ENCODE peak calls at places on chromosomes 12 and 14, in six cellular contexts. O is IMR-90, R is mesenchymal stem cell, I is H9, G is neuronal stem cell, K is H1. L is an unnamed sample.

GRCh38 chr14:37591311-37591940 is 3.6 kb downstream of the FOXA1 start:
- DNase-seq in O (no peak), R (peak; percentile 25), I (peak; percentile 84), G (no peak), K (peak; percentile 89), L (no peak)

GRCh38 chr12:77031745-77032144 is 33.6 kb downstream of the E2F7 start:
- DNase-seq in O (peak; percentile 61), R (peak; percentile 17), I (no peak), G (no peak), K (no peak), L (peak; percentile 69)

GRCh38 chr12:52949413-52950331 is 754 bp downstream of the KRT18 start:
- DNase-seq in O (peak; percentile 95), R (peak; percentile 97), I (peak; percentile 85), G (no peak), K (peak; percentile 62), L (peak; percentile 53)

GRCh38 chr12:130775953-130776856 is 60.1 kb upstream of the RIMBP2 start:
- DNase-seq in O (peak; percentile 88), R (peak; percentile 88), I (peak; percentile 89), G (no peak), K (peak; percentile 71), L (peak; percentile 57)

GRCh38 chr14:74018029-74018703 is 922 bp downstream of the ENTPD5 start:
- DNase-seq in O (peak; percentile 64), R (peak; percentile 76), I (no peak), G (no peak), K (no peak), L (peak; percentile 74)

GRCh38 chr12:43066471-43066870 is 476.9 kb upstream of the PRICKLE1 start:
- DNase-seq in O (no peak), R (peak; percentile 1), I (no peak), G (peak; percentile 11), K (no peak), L (no peak)

GRCh38 chr14:74671789-74672188 is 41.1 kb downstream of the AREL1 start:
- DNase-seq in O (peak; percentile 79), R (peak; percentile 43), I (no peak), G (no peak), K (no peak), L (no peak)

GRCh38 chr12:2853626-2854025 is 3.2 kb downstream of the TEX52 start:
- DNase-seq in O (peak; percentile 74), R (peak; percentile 78), I (peak; percentile 96), G (peak; percentile 80), K (peak; percentile 98), L (peak; percentile 62)

GRCh38 chr14:23301969-23302289 is 730 bp downstream of the PPP1R3E start:
- DNase-seq in O (no peak), R (no peak), I (no peak), G (no peak), K (no peak), L (no peak)

GRCh38 chr12:67086116-67086515 is 183.0 kb upstream of the CAND1 start:
- DNase-seq in O (no peak), R (no peak), I (no peak), G (no peak), K (no peak), L (peak; percentile 74)

GRCh38 chr12:131283191-131283861 is 329.6 kb downstream of the ADGRD1 start:
- DNase-seq in O (no peak), R (no peak), I (no peak), G (no peak), K (no peak), L (no peak)

GRCh38 chr12:54030889-54031860 is 1.7 kb upstream of the HOXC5 start:
- DNase-seq in O (peak; percentile 19), R (peak; percentile 92), I (no peak), G (no peak), K (no peak), L (no peak)

DNA sequence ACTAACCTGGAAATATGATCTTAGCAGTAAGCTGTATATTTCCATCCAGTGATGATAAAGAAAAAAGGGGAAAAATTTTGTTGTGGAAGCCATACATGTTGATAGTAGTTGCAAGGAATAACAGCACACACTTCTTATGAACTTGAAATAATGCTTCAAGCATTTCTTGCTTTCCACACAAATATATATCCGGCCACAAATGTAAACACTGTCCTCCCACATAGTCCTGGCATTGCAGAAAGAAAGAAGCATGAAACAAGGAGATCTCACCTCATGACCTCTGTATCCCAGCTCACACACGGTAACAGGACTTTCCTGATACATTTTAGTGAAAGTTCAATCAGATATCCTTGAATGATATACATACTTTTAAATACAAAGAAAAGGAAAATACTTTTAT is 56.0 kb downstream of the LLPH start:
- DNase-seq in O (peak; percentile 79), R (peak; percentile 68), I (no peak), G (no peak), K (no peak), L (no peak)
- H3K14ac ChIP-seq in O (no peak overlapping the region), R (no peak overlapping the region), I (no peak overlapping the region), G (no peak overlapping the region), K (no peak overlapping the region), L (no peak overlapping the region)

DNA sequence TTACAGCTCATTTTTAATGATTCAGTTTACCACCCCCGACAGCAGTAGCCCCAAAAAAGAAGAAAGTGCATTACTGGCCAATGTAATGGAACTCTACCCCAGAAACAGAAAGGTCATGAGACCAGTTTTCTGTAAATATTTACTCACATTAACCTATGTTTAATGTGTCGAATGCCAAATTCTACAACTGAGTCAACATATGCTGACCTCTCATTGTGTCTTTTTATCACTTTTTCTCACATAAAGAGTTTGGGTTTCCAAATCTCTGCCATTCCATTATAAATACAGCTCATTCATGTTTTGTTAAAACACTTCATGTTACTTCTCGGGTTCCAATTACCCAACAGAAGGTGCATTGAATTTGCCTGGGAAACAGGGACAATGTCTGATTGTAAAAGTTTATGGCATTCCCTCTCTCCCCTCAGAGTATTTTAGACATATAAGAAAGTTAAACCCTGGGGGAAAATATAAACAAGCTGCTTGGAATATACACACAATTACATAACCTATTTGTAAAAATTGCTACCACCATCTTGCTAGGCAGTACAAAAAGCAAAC is 60.1 kb downstream of the BTG1 start:
- DNase-seq in O (no peak), R (no peak), I (no peak), G (no peak), K (no peak), L (no peak)
- H3K14ac ChIP-seq in O (no peak overlapping the region), R (no peak overlapping the region), I (no peak overlapping the region), G (no peak overlapping the region), K (no peak overlapping the region), L (no peak overlapping the region)

GRCh38 chr14:69661194-69661537 is 49.8 kb downstream of the SUSD6 start:
- DNase-seq in O (no peak), R (no peak), I (no peak), G (no peak), K (no peak), L (no peak)
- H3K14ac ChIP-seq in O (peak overlapping the region; percentile 63), R (peak overlapping the region; percentile 77), I (no peak overlapping the region), G (no peak overlapping the region), K (no peak overlapping the region), L (no peak overlapping the region)

DNA sequence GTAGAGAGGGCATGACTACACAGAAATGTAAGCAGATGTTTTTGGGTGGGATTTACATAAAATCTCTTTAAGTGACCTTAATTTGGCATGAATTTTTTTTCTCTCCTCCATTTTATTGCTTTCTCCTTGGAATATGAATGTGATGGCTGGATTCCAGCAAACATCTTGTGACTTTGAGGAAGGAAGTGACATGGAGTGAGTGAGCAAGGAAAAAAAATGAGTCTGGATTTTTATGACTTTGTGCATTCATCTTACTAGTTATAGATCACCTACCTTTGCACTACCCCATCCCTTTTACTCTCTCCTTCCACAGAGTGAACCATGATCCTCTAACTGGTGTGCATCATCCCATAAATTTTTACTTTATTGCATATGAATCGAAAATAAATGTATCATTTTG is 355.9 kb downstream of the DUSP6 start:
- DNase-seq in O (no peak), R (no peak), I (no peak), G (no peak), K (no peak), L (no peak)
- H3K14ac ChIP-seq in O (no peak overlapping the region), R (no peak overlapping the region), I (no peak overlapping the region), G (no peak overlapping the region), K (no peak overlapping the region), L (no peak overlapping the region)

GRCh38 chr12:45381351-45381750 is 165.5 kb downstream of the ANO6 start:
- DNase-seq in O (peak; percentile 17), R (no peak), I (no peak), G (no peak), K (no peak), L (no peak)

GRCh38 chr12:45377815-45378214 is 161.9 kb downstream of the ANO6 start:
- DNase-seq in O (no peak), R (no peak), I (no peak), G (no peak), K (no peak), L (no peak)

DNA sequence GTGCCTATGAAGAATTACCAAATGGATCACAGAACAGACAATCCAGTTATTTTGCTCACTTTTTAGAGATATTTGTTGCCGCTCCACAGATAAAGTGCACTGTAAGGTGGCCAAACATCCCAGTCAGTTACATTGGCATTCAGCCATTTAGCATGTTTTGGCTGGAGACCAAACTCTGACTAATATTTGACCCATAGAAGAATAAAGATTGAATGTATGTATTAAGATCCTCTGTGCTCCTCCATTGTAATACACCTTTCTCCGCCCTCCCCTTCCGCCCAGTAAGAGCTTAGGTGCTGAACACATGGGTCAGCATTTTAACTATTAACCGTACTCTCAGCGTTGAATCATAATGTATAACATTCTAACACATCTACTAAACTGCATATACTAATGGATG is 163.4 kb downstream of the ANO6 start:
- DNase-seq in O (peak; percentile 50), R (no peak), I (no peak), G (no peak), K (no peak), L (no peak)
- H3K14ac ChIP-seq in O (no peak overlapping the region), R (no peak overlapping the region), I (no peak overlapping the region), G (no peak overlapping the region), K (no peak overlapping the region), L (no peak overlapping the region)

GRCh38 chr14:57295261-57295660 is 26.5 kb downstream of the AP5M1 start:
- DNase-seq in O (no peak), R (no peak), I (no peak), G (no peak), K (no peak), L (no peak)
- H3K14ac ChIP-seq in O (no peak overlapping the region), R (no peak overlapping the region), I (no peak overlapping the region), G (no peak overlapping the region), K (no peak overlapping the region), L (no peak overlapping the region)

GRCh38 chr14:20712900-20713299 is 24.3 kb downstream of the ANG start:
- DNase-seq in O (no peak), R (no peak), I (no peak), G (no peak), K (no peak), L (no peak)
- H3K14ac ChIP-seq in O (no peak overlapping the region), R (no peak overlapping the region), I (no peak overlapping the region), G (no peak overlapping the region), K (no peak overlapping the region), L (no peak overlapping the region)